ENCODE peak calls at places on chromosomes 3 and 15, in nine cellular contexts. G is hepatocyte, M is tibial artery, I is tibial nerve, W is stomach, K is body of pancreas, J is pancreas, L is cardiac muscle cell, S is HepG2. P is an unnamed sample.

GRCh38 chr3:5162102-5162501 is 25.4 kb upstream of the EDEM1 start:
- DNase-seq in G (no peak), M (no peak), I (no peak), W (no peak), K (no peak), J (no peak), L (no peak), S (peak; percentile 26), P (no peak)

GRCh38 chr3:14170569-14171159 is 7.7 kb downstream of the XPC start:
- DNase-seq in G (no peak), M (no peak), I (no peak), W (no peak), K (no peak), J (no peak), L (no peak), S (no peak), P (no peak)

GRCh38 chr15:31267161-31268107 is 59.2 kb upstream of the KLF13 start:
- DNase-seq in G (no peak), M (peak; percentile 8), I (no peak), W (peak; percentile 32), K (no peak), J (peak; percentile 13), L (no peak), S (no peak), P (no peak)

GRCh38 chr15:66948294-66948693 is 117.1 kb upstream of the SMAD3 start:
- DNase-seq in G (peak; percentile 54), M (no peak), I (no peak), W (no peak), K (no peak), J (no peak), L (no peak), S (no peak), P (no peak)

GRCh38 chr3:101940521-101940992 is 91.2 kb downstream of the NFKBIZ start:
- DNase-seq in G (peak; percentile 66), M (peak; percentile 53), I (no peak), W (no peak), K (peak; percentile 56), J (no peak), L (peak; percentile 89), S (no peak), P (no peak)

GRCh38 chr3:72698154-72698917 is 149.9 kb downstream of the SHQ1 start:
- DNase-seq in G (no peak), M (no peak), I (no peak), W (no peak), K (no peak), J (no peak), L (no peak), S (no peak), P (no peak)

GRCh38 chr15:64842986-64843561 is 1.4 kb downstream of the PLEKHO2 start:
- DNase-seq in G (no peak), M (peak; percentile 84), I (peak; percentile 64), W (no peak), K (peak; percentile 55), J (peak; percentile 47), L (no peak), S (no peak), P (no peak)

GRCh38 chr3:194140520-194141414 is 4.8 kb downstream of the HES1 start:
- DNase-seq in G (peak; percentile 83), M (peak; percentile 34), I (peak; percentile 16), W (peak; percentile 48), K (peak; percentile 62), J (peak; percentile 67), L (peak; percentile 71), S (peak; percentile 51), P (peak; percentile 28)

GRCh38 chr3:22980346-22980745 is 222.8 kb upstream of the UBE2E2 start:
- DNase-seq in G (no peak), M (no peak), I (no peak), W (no peak), K (no peak), J (no peak), L (peak; percentile 65), S (no peak), P (no peak)

GRCh38 chr3:54632834-54633233 is 295.0 kb downstream of the LRTM1 start:
- DNase-seq in G (no peak), M (no peak), I (no peak), W (no peak), K (no peak), J (no peak), L (no peak), S (no peak), P (no peak)

DNA sequence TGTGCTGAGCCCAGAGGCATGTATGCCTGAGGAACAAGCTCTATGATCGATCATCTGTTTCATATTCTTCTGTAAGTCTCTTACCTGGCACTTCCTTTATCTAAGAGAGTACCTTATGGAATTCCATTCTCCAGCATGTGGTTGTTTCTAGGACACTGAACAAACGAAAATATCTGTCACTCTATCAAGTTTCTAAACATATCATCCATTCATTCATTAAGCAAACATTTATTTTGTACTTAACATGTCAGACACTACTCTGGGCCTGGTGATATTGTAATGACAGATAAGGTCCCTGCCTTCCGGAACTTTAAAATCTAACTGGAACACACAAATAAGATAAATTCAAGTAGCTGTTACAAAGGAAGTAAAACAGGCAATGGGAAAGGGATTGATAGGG is 477.1 kb downstream of the IGSF11 start:
- DNase-seq in G (no peak), M (no peak), I (no peak), W (no peak), K (no peak), J (no peak), L (no peak), S (peak; percentile 55), P (no peak)
- H3K4me3 ChIP-seq in G (no peak overlapping the region), M (no peak overlapping the region), I (no peak overlapping the region), W (no peak overlapping the region), K (no peak overlapping the region), J (no peak overlapping the region), L (no peak overlapping the region), S (no peak overlapping the region), P (no peak overlapping the region)

DNA sequence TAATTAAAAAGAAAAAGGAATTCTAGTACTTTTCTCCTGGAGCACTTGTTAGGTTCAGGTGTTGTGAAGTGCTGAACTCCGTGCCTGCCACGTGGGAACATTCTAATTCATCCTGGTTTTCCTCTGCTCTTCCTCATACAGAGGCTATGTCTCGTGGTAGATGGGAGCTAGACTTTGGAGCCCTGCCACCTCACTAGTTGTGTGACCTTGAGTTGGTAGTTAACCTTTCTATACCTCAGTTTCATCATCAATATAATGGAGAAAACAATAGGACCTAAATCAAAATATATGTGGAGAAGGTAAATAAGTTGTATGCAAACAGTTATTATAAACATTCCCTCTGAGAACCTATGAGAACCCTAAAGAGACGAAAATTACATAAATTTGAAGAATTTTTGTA is 10.6 kb downstream of the ALAS1 start:
- DNase-seq in G (no peak), M (no peak), I (no peak), W (no peak), K (no peak), J (no peak), L (no peak), S (no peak), P (no peak)
- H3K36me3 ChIP-seq in G (peaks cover 10% of the 10 kb centered on the region), M (peaks cover 100% of the 10 kb centered on the region), I (peaks cover 100% of the 10 kb centered on the region), W (peaks cover 100% of the 10 kb centered on the region), K (peaks cover 3% of the 10 kb centered on the region), J (peaks cover 38% of the 10 kb centered on the region), L (peaks cover 93% of the 10 kb centered on the region), S (peaks cover 81% of the 10 kb centered on the region), P (peaks cover 32% of the 10 kb centered on the region)

GRCh38 chr15:39920510-39921273 is 626 bp upstream of the GPR176 start:
- DNase-seq in G (peak; percentile 91), M (peak; percentile 73), I (peak; percentile 54), W (peak; percentile 74), K (peak; percentile 70), J (peak; percentile 70), L (peak; percentile 77), S (peak; percentile 11), P (peak; percentile 57)

GRCh38 chr15:39919740-39920509 is at the start of gene GPR176:
- DNase-seq in G (peak; percentile 52), M (peak; percentile 81), I (no peak), W (no peak), K (peak; percentile 28), J (peak; percentile 29), L (peak; percentile 57), S (no peak), P (peak; percentile 6)

GRCh38 chr15:39921274-39921638 is 1.2 kb upstream of the GPR176 start:
- DNase-seq in G (no peak), M (no peak), I (no peak), W (no peak), K (no peak), J (no peak), L (no peak), S (no peak), P (no peak)

GRCh38 chr15:39919396-39919739 is 698 bp downstream of the GPR176 start:
- DNase-seq in G (no peak), M (peak; percentile 23), I (no peak), W (no peak), K (no peak), J (no peak), L (peak; percentile 15), S (no peak), P (no peak)

DNA sequence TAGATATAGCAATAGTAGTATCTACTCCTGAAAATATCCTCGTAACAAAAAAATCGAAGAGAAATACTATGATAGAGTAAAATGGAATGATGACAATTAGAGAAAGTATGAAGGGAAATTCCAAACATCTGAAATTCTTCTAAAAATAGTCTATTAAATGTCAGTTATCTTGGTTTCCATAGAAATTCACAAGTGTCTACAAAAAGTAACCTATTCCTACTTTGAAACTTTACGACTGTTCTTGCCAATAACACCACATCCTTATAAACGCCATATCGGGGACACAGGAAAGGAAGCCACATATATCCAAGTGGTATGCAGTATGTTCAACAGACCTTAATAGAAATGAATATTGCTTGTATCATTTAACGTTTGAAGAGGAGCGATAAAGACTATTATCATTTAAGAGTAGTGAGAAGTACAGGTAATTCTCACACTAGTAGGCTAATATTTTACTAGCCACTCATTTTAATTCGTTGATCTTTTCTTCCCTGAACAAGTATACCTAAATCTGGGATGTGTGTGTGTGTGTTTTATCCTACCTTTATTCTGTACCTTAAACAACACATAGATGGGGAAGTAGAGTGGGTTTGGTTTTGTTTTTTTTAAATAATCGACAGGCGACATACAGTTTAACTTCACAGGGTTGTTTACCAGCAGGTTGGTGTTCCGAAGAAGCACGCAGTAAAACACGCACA is 1.2 kb downstream of the GPR176 start:
- DNase-seq in G (no peak), M (no peak), I (no peak), W (no peak), K (no peak), J (no peak), L (no peak), S (no peak), P (no peak)
- H3K4me3 ChIP-seq in G (peak overlapping the region; percentile 97), M (peak overlapping the region; percentile 64), I (peak overlapping the region; percentile 69), W (peak overlapping the region; percentile 78), K (no peak overlapping the region), J (no peak overlapping the region), L (peak overlapping the region; percentile 42), S (no peak overlapping the region), P (no peak overlapping the region)

GRCh38 chr15:98939311-98940080 is 68.1 kb downstream of the PGPEP1L start:
- DNase-seq in G (no peak), M (no peak), I (no peak), W (no peak), K (no peak), J (no peak), L (no peak), S (no peak), P (no peak)
- H3K36me3 ChIP-seq in G (no peaks in the 10 kb centered on the region), M (peaks cover 85% of the 10 kb centered on the region), I (peaks cover 88% of the 10 kb centered on the region), W (peaks cover 87% of the 10 kb centered on the region), K (no peaks in the 10 kb centered on the region), J (no peaks in the 10 kb centered on the region), L (peaks cover 22% of the 10 kb centered on the region), S (peaks cover 85% of the 10 kb centered on the region), P (no peaks in the 10 kb centered on the region)

P was measured in small intestine.